ENCODE peak calls at places on chromosomes 7 and 10, in four cellular contexts. One of them, this sample, is unnamed.
A peak's percentile ranks its signal among the peaks of the same experiment; 100 is the strongest.

GRCh38 chr7:33485746-33486491 is 356.6 kb downstream of the BBS9 start:
- DNase-seq in Calu3: no peak
- DNase-seq in NCI-H2081 treated with DMSO at 0.1 percent for 48 hours: no peak
- DNase-seq in foreskin fibroblast: peak; percentile 24
- DNase-seq in this sample: no peak

GRCh38 chr7:22147113-22147512 is 201.4 kb upstream of the CDCA7L start:
- DNase-seq in NCI-H2081 treated with DMSO at 0.1 percent for 48 hours: no peak
- DNase-seq in foreskin fibroblast: no peak
- DNase-seq in Calu3: no peak
- DNase-seq in this sample: no peak

GRCh38 chr10:128675405-128675804 is 549.2 kb upstream of the MKI67 start:
- DNase-seq in Calu3: no peak
- DNase-seq in foreskin fibroblast: no peak
- DNase-seq in NCI-H2081 treated with DMSO at 0.1 percent for 48 hours: no peak
- DNase-seq in this sample: no peak

GRCh38 chr7:1300636-1301035 is 68.0 kb downstream of the UNCX start:
- DNase-seq in Calu3: no peak
- DNase-seq in foreskin fibroblast: no peak
- DNase-seq in NCI-H2081 treated with DMSO at 0.1 percent for 48 hours: no peak
- DNase-seq in this sample: no peak

GRCh38 chr10:810351-810846 is 120.9 kb upstream of the DIP2C start:
- DNase-seq in Calu3: no peak
- DNase-seq in NCI-H2081 treated with DMSO at 0.1 percent for 48 hours: no peak
- DNase-seq in foreskin fibroblast: no peak
- DNase-seq in this sample: no peak

GRCh38 chr10:103748020-103748419 is 107.4 kb downstream of the SH3PXD2A start:
- DNase-seq in foreskin fibroblast: no peak
- DNase-seq in Calu3: no peak
- DNase-seq in NCI-H2081 treated with DMSO at 0.1 percent for 48 hours: no peak
- DNase-seq in this sample: no peak

GRCh38 chr10:124386186-124387077 is 32.3 kb downstream of the OAT start:
- DNase-seq in NCI-H2081 treated with DMSO at 0.1 percent for 48 hours: no peak
- DNase-seq in Calu3: no peak
- DNase-seq in foreskin fibroblast: no peak
- DNase-seq in this sample: no peak

GRCh38 chr10:3330687-3331086 is 158.1 kb upstream of the PITRM1 start:
- DNase-seq in foreskin fibroblast: peak; percentile 16
- DNase-seq in Calu3: peak; percentile 9
- DNase-seq in NCI-H2081 treated with DMSO at 0.1 percent for 48 hours: no peak
- DNase-seq in this sample: peak; percentile 85

GRCh38 chr10:19843487-19843886 is 27.3 kb downstream of the PLXDC2 start:
- DNase-seq in NCI-H2081 treated with DMSO at 0.1 percent for 48 hours: no peak
- DNase-seq in foreskin fibroblast: no peak
- DNase-seq in Calu3: no peak
- DNase-seq in this sample: peak; percentile 77

GRCh38 chr7:154699421-154699820 is 303.5 kb downstream of the PAXIP1 start:
- DNase-seq in Calu3: no peak
- DNase-seq in foreskin fibroblast: no peak
- DNase-seq in NCI-H2081 treated with DMSO at 0.1 percent for 48 hours: no peak
- DNase-seq in this sample: no peak

GRCh38 chr10:95428702-95429101 is 132.5 kb downstream of the SORBS1 start:
- DNase-seq in foreskin fibroblast: no peak
- DNase-seq in NCI-H2081 treated with DMSO at 0.1 percent for 48 hours: no peak
- DNase-seq in Calu3: no peak
- DNase-seq in this sample: no peak

GRCh38 chr7:95989301-95989700 is 216.9 kb downstream of the DYNC1I1 start:
- DNase-seq in foreskin fibroblast: no peak
- DNase-seq in Calu3: peak; percentile 10
- DNase-seq in NCI-H2081 treated with DMSO at 0.1 percent for 48 hours: no peak
- DNase-seq in this sample: no peak

GRCh38 chr10:11286261-11286989 is 268.8 kb downstream of the CELF2 start:
- DNase-seq in NCI-H2081 treated with DMSO at 0.1 percent for 48 hours: no peak
- DNase-seq in Calu3: no peak
- DNase-seq in foreskin fibroblast: no peak
- DNase-seq in this sample: no peak

GRCh38 chr7:2510909-2511768 is 8.4 kb upstream of the LFNG start:
- DNase-seq in Calu3: peak; percentile 64
- DNase-seq in foreskin fibroblast: no peak
- DNase-seq in NCI-H2081 treated with DMSO at 0.1 percent for 48 hours: peak; percentile 39
- DNase-seq in this sample: no peak

GRCh38 chr7:45696476-45696875 is 122.3 kb downstream of the ADCY1 start:
- DNase-seq in Calu3: no peak
- DNase-seq in NCI-H2081 treated with DMSO at 0.1 percent for 48 hours: no peak
- DNase-seq in foreskin fibroblast: no peak
- DNase-seq in this sample: no peak